ENCODE peak calls at places on chromosomes 4 and X, in five cellular contexts. P is NCI-H1092 treated with DMSO at 0.1 percent for 48 hours; D is myocyte; X is A673; H is stimulated activated CD8-positive, alpha-beta memory T cell treated with anti-CD3 and anti-CD28 coated beads, Interleukin-4, amount 100 ng/mL, for 24 hours. Z is an unnamed sample.

GRCh38 chrX:133794151-133794550 is 191.2 kb downstream of the GPC3 start:
- DNase-seq in P (no peak), D (no peak), X (no peak), H (no peak), Z (no peak)

GRCh38 chr4:55447826-55448225 is 52.1 kb downstream of the TMEM165 start:
- DNase-seq in P (no peak), D (peak), X (peak), H (no peak), Z (no peak)

GRCh38 chr4:98466868-98467599 is 191.4 kb downstream of the TSPAN5 start:
- DNase-seq in P (no peak), D (no peak), X (no peak), H (no peak), Z (no peak)

GRCh38 chrX:30612250-30612655 is 34.7 kb upstream of the TASL start:
- DNase-seq in P (peak), D (no peak), X (no peak), H (no peak), Z (peak)

GRCh38 chr4:3656441-3657376 is 109.5 kb upstream of the ADRA2C start:
- DNase-seq in P (peak), D (no peak), X (peak), H (no peak), Z (no peak)

GRCh38 chr4:56907489-56908205 is at the start of gene REST:
- DNase-seq in P (peak), D (peak), X (peak), H (peak), Z (peak)

GRCh38 chrX:125205918-125206665 is 113.6 kb upstream of the TEX13C start:
- DNase-seq in P (peak), D (no peak), X (peak), H (no peak), Z (peak)

GRCh38 chrX:100478714-100479113 is 68.6 kb upstream of the PCDH19 start:
- DNase-seq in P (no peak), D (no peak), X (no peak), H (no peak), Z (no peak)

Z was measured in NCI-H2081.